ENCODE peak calls at places on chromosomes 4 and X, in four cellular contexts. One of them, this sample, is unnamed.

GRCh38 chr4:52368895-52369294 is 290.2 kb downstream of the USP46 start:
- DNase-seq in GM12878: no peak
- DNase-seq in HepG2: peak; percentile 91
- DNase-seq in K562: no peak
- DNase-seq in this sample: no peak

GRCh38 chr4:88240297-88240714 is 44.1 kb downstream of the PPM1K start:
- DNase-seq in K562: no peak
- DNase-seq in HepG2: no peak
- DNase-seq in GM12878: no peak
- DNase-seq in this sample: peak; percentile 24

GRCh38 chr4:960140-960735 is 13.1 kb downstream of the DGKQ start:
- DNase-seq in K562: no peak
- DNase-seq in HepG2: no peak
- DNase-seq in GM12878: no peak
- DNase-seq in this sample: no peak

GRCh38 chr4:53010320-53010719 is 148.2 kb downstream of the RASL11B start:
- DNase-seq in K562: no peak
- DNase-seq in GM12878: no peak
- DNase-seq in HepG2: no peak
- DNase-seq in this sample: no peak

GRCh38 chr4:176123710-176124407 is 58.2 kb downstream of the WDR17 start:
- DNase-seq in K562: peak; percentile 5
- DNase-seq in HepG2: peak; percentile 24
- DNase-seq in GM12878: peak; percentile 51
- DNase-seq in this sample: no peak

GRCh38 chr4:76275486-76276126 is 24.1 kb downstream of the FAM47E start:
- DNase-seq in K562: no peak
- DNase-seq in GM12878: no peak
- DNase-seq in HepG2: peak; percentile 76
- DNase-seq in this sample: no peak

GRCh38 chr4:150325872-150326271 is 247.6 kb downstream of the DCLK2 start:
- DNase-seq in K562: no peak
- DNase-seq in HepG2: no peak
- DNase-seq in GM12878: no peak
- DNase-seq in this sample: no peak

GRCh38 chr4:122309988-122310626 is 68.7 kb upstream of the ADAD1 start:
- DNase-seq in HepG2: peak; percentile 11
- DNase-seq in GM12878: no peak
- DNase-seq in K562: peak; percentile 12
- DNase-seq in this sample: no peak

GRCh38 chrX:42237956-42238355 is 314.6 kb upstream of the CASK start:
- DNase-seq in K562: no peak
- DNase-seq in GM12878: no peak
- DNase-seq in HepG2: no peak
- DNase-seq in this sample: no peak

GRCh38 chrX:39309018-39309620 is 507.9 kb downstream of the MID1IP1 start:
- DNase-seq in HepG2: no peak
- DNase-seq in GM12878: no peak
- DNase-seq in K562: no peak
- DNase-seq in this sample: no peak

GRCh38 chr4:121072080-121072835 is at the start of gene NDNF:
- DNase-seq in GM12878: no peak
- DNase-seq in HepG2: peak; percentile 1
- DNase-seq in K562: no peak
- DNase-seq in this sample: no peak

GRCh38 chr4:73528171-73528570 is 46.6 kb downstream of the AFM start:
- DNase-seq in HepG2: no peak
- DNase-seq in K562: no peak
- DNase-seq in GM12878: no peak
- DNase-seq in this sample: no peak

GRCh38 chr4:169335331-169335730 is 64.6 kb upstream of the SH3RF1 start:
- DNase-seq in HepG2: no peak
- DNase-seq in GM12878: no peak
- DNase-seq in K562: no peak
- DNase-seq in this sample: no peak

GRCh38 chr4:103099691-103100392 is at the start of gene BDH2:
- DNase-seq in K562: peak; percentile 69
- DNase-seq in GM12878: peak; percentile 72
- DNase-seq in HepG2: peak; percentile 85
- DNase-seq in this sample: no peak

GRCh38 chrX:78800694-78801093 is 53.2 kb downstream of the LPAR4 start:
- DNase-seq in HepG2: no peak
- DNase-seq in GM12878: no peak
- DNase-seq in K562: no peak
- DNase-seq in this sample: no peak

GRCh38 chr4:84985952-84986351 is 19.5 kb upstream of the WDFY3 start:
- DNase-seq in HepG2: peak; percentile 6
- DNase-seq in GM12878: no peak
- DNase-seq in K562: no peak
- DNase-seq in this sample: no peak

GRCh38 chrX:34848281-34848680 is 94.3 kb upstream of the FAM47B start:
- DNase-seq in K562: no peak
- DNase-seq in HepG2: no peak
- DNase-seq in GM12878: no peak
- DNase-seq in this sample: no peak

GRCh38 chr4:144646523-144647094 is 653 bp downstream of the HHIP start:
- DNase-seq in GM12878: no peak
- DNase-seq in HepG2: no peak
- DNase-seq in K562: no peak
- DNase-seq in this sample: no peak

GRCh38 chr4:182277402-182277801 is 34.2 kb downstream of the TENM3 start:
- DNase-seq in HepG2: no peak
- DNase-seq in GM12878: no peak
- DNase-seq in K562: no peak
- DNase-seq in this sample: no peak

GRCh38 chr4:102169345-102169744 is 175.9 kb downstream of the SLC39A8 start:
- DNase-seq in GM12878: no peak
- DNase-seq in K562: no peak
- DNase-seq in HepG2: no peak
- DNase-seq in this sample: no peak

GRCh38 chr4:166655231-166655630 is 579.1 kb downstream of the SPOCK3 start:
- DNase-seq in GM12878: no peak
- DNase-seq in HepG2: no peak
- DNase-seq in K562: no peak
- DNase-seq in this sample: no peak

GRCh38 chr4:183996868-183997267 is 91.8 kb downstream of the STOX2 start:
- DNase-seq in K562: no peak
- DNase-seq in GM12878: no peak
- DNase-seq in HepG2: no peak
- DNase-seq in this sample: no peak

GRCh38 chrX:130263016-130263415 is 5.7 kb downstream of the ZNF280C start:
- DNase-seq in K562: no peak
- DNase-seq in GM12878: no peak
- DNase-seq in HepG2: no peak
- DNase-seq in this sample: no peak

GRCh38 chr4:26083987-26084386 is 170.0 kb downstream of the SMIM20 start:
- DNase-seq in HepG2: no peak
- DNase-seq in GM12878: peak; percentile 67
- DNase-seq in K562: no peak
- DNase-seq in this sample: no peak

GRCh38 chr4:183362916-183363542 is 40.8 kb upstream of the CLDN24 start:
- DNase-seq in K562: no peak
- DNase-seq in GM12878: no peak
- DNase-seq in HepG2: peak; percentile 14
- DNase-seq in this sample: no peak

GRCh38 chrX:31333181-31333831 is 261.5 kb upstream of the FTHL17 start:
- DNase-seq in HepG2: no peak
- DNase-seq in K562: no peak
- DNase-seq in GM12878: no peak
- DNase-seq in this sample: no peak

GRCh38 chr4:2275546-2276251 is 13.8 kb upstream of the MXD4 start:
- DNase-seq in GM12878: no peak
- DNase-seq in K562: no peak
- DNase-seq in HepG2: no peak
- DNase-seq in this sample: no peak

GRCh38 chrX:53018627-53019026 is 30.0 kb upstream of the GPR173 start:
- DNase-seq in HepG2: peak; percentile 3
- DNase-seq in K562: no peak
- DNase-seq in GM12878: no peak
- DNase-seq in this sample: no peak

GRCh38 chr4:14871676-14872430 is 130.4 kb upstream of the CPEB2 start:
- DNase-seq in HepG2: peak; percentile 3
- DNase-seq in K562: no peak
- DNase-seq in GM12878: no peak
- DNase-seq in this sample: no peak

GRCh38 chr4:14744346-14744745 is 257.9 kb upstream of the CPEB2 start:
- DNase-seq in GM12878: no peak
- DNase-seq in HepG2: no peak
- DNase-seq in K562: no peak
- DNase-seq in this sample: no peak

GRCh38 chr4:45172636-45173035 is 446.3 kb upstream of the GNPDA2 start:
- DNase-seq in K562: no peak
- DNase-seq in GM12878: no peak
- DNase-seq in HepG2: no peak
- DNase-seq in this sample: no peak

GRCh38 chr4:12393631-12394262 is 965.1 kb upstream of the HS3ST1 start:
- DNase-seq in HepG2: no peak
- DNase-seq in K562: no peak
- DNase-seq in GM12878: no peak
- DNase-seq in this sample: no peak

GRCh38 chr4:54902976-54903375 is 222.4 kb downstream of the KDR start:
- DNase-seq in K562: no peak
- DNase-seq in GM12878: no peak
- DNase-seq in HepG2: no peak
- DNase-seq in this sample: no peak
- TF ChIP-seq HDAC6 in K562: no peak
- TF ChIP-seq HDAC6 in GM12878: no peak
- TF ChIP-seq HDAC6 in HepG2: no peak
- TF ChIP-seq HDAC6 in this sample: no peak

GRCh38 chrX:19564606-19565005 is 49.3 kb upstream of the MAP3K15 start:
- DNase-seq in GM12878: no peak
- DNase-seq in HepG2: no peak
- DNase-seq in K562: no peak
- DNase-seq in this sample: no peak

GRCh38 chrX:19563746-19564145 is 48.4 kb upstream of the MAP3K15 start:
- DNase-seq in HepG2: no peak
- DNase-seq in K562: no peak
- DNase-seq in GM12878: no peak
- DNase-seq in this sample: no peak

GRCh38 chrX:19560611-19561010 is 45.3 kb upstream of the MAP3K15 start:
- DNase-seq in GM12878: no peak
- DNase-seq in K562: no peak
- DNase-seq in HepG2: no peak
- DNase-seq in this sample: no peak

GRCh38 chrX:19565605-19566004 is 50.3 kb upstream of the MAP3K15 start:
- DNase-seq in HepG2: peak; percentile 39
- DNase-seq in K562: no peak
- DNase-seq in GM12878: no peak
- DNase-seq in this sample: no peak

DNA sequence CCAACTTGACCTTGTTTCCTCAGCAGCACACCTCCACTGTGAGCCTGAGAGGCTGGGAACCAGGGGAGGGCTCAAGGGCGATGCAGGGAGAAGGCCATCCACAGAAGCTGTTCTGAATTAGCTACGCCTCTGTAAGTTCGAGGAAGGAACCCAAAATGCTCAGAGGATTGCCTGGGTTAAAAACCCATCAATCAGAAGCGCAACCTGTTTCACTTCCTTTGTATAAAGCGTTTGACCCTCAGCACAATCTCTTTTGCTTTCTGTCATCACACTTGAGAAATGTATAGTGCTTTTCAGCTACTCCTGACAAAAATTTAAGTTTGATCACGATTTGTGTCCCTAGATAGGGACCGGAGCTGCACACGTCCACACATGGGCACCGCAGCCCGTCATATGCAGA is 48.0 kb upstream of the MAP3K15 start:
- DNase-seq in GM12878: peak; percentile 33
- DNase-seq in K562: no peak
- DNase-seq in HepG2: no peak
- DNase-seq in this sample: no peak
- TF ChIP-seq SRF in GM12878: no peak
- TF ChIP-seq SRF in K562: no peak
- TF ChIP-seq SRF in HepG2: no peak
- TF ChIP-seq SRF in this sample: no peak

GRCh38 chrX:100407147-100407783 is 2.8 kb downstream of the PCDH19 start:
- DNase-seq in K562: no peak
- DNase-seq in GM12878: no peak
- DNase-seq in HepG2: no peak
- DNase-seq in this sample: no peak
- TF ChIP-seq HDAC6 in K562: no peak
- TF ChIP-seq HDAC6 in GM12878: no peak
- TF ChIP-seq HDAC6 in HepG2: no peak
- TF ChIP-seq HDAC6 in this sample: no peak

GRCh38 chr4:19927381-19927780 is 324.3 kb upstream of the SLIT2 start:
- DNase-seq in HepG2: no peak
- DNase-seq in GM12878: no peak
- DNase-seq in K562: no peak
- DNase-seq in this sample: no peak
- TF ChIP-seq SRF in HepG2: no peak
- TF ChIP-seq SRF in GM12878: no peak
- TF ChIP-seq SRF in K562: no peak
- TF ChIP-seq SRF in this sample: no peak

DNA sequence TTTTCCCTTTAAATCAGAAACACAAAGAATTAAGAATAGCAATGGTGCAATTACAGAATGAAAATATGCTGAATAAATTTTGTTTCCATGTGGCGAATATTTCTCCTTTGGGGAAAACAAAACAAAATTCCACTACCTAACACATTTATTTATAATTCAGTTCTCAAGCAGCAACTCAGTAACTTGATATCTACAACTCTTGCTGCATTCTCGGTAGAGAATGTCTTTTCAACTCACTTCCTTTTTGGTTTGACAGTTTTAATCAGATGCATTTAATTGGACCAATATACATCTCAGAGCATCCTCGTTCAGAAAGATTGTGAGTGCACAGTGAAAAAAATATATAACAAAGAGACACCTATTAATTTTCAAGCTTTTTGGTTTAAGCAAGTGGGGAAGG is 30.8 kb downstream of the ZNF827 start:
- DNase-seq in HepG2: no peak
- DNase-seq in K562: no peak
- DNase-seq in GM12878: no peak
- DNase-seq in this sample: no peak
- TF ChIP-seq HDAC6 in HepG2: no peak
- TF ChIP-seq HDAC6 in K562: no peak
- TF ChIP-seq HDAC6 in GM12878: no peak
- TF ChIP-seq HDAC6 in this sample: no peak

GRCh38 chr4:104989363-104989762 is 157.3 kb upstream of the TET2 start:
- DNase-seq in GM12878: no peak
- DNase-seq in HepG2: no peak
- DNase-seq in K562: no peak
- DNase-seq in this sample: no peak
- TF ChIP-seq SRF in GM12878: no peak
- TF ChIP-seq SRF in HepG2: no peak
- TF ChIP-seq SRF in K562: no peak
- TF ChIP-seq SRF in this sample: no peak